ENCODE peak calls at places on chromosome 13, in seven cellular contexts. H is astrocyte of the hippocampus, R is AG08396, T is IMR-90, Z is NCI-H1417 treated with DMSO at 0.1 percent for 48 hours, I is psoas muscle, D is NCI-H1930. K is an unnamed sample.

GRCh38 chr13:32309312-32309711 is 5.9 kb downstream of the ZAR1L start:
- DNase-seq in H (no peak), R (no peak), T (peak), Z (no peak), I (no peak), D (no peak), K (no peak)

GRCh38 chr13:100336795-100337516 is 248.1 kb downstream of the PCCA start:
- DNase-seq in H (no peak), R (no peak), T (no peak), Z (no peak), I (no peak), D (no peak), K (no peak)

GRCh38 chr13:102020611-102021216 is 381.1 kb downstream of the FGF14 start:
- DNase-seq in H (peak), R (no peak), T (no peak), Z (no peak), I (no peak), D (no peak), K (no peak)

GRCh38 chr13:75384881-75385707 is 96.9 kb downstream of the TBC1D4 start:
- DNase-seq in H (no peak), R (no peak), T (no peak), Z (peak), I (no peak), D (peak), K (no peak)

GRCh38 chr13:35884211-35884610 is 247.0 kb downstream of the DCLK1 start:
- DNase-seq in H (no peak), R (no peak), T (no peak), Z (no peak), I (no peak), D (no peak), K (no peak)

GRCh38 chr13:57629821-57630235 is 1.7 kb upstream of the PCDH17 start:
- DNase-seq in H (peak), R (peak), T (peak), Z (peak), I (peak), D (peak), K (peak)

GRCh38 chr13:112240076-112240475 is 136.1 kb upstream of the SPACA7 start:
- DNase-seq in H (no peak), R (no peak), T (no peak), Z (no peak), I (no peak), D (no peak), K (no peak)

GRCh38 chr13:114311908-114312307 is 2.4 kb upstream of the CHAMP1 start:
- DNase-seq in H (no peak), R (no peak), T (no peak), Z (no peak), I (no peak), D (no peak), K (no peak)

GRCh38 chr13:91406619-91407018 is 8.2 kb downstream of the GPC5 start:
- DNase-seq in H (peak), R (peak), T (peak), Z (no peak), I (no peak), D (peak), K (no peak)

GRCh38 chr13:79365981-79366380 is 40.1 kb downstream of the RBM26 start:
- DNase-seq in H (no peak), R (no peak), T (no peak), Z (no peak), I (no peak), D (no peak), K (no peak)

GRCh38 chr13:49652691-49653305 is 24.5 kb downstream of the ARL11 start:
- DNase-seq in H (no peak), R (peak), T (peak), Z (peak), I (peak), D (peak), K (no peak)

GRCh38 chr13:44801990-44802389 is 187.3 kb downstream of the NUFIP1 start:
- DNase-seq in H (peak), R (peak), T (peak), Z (no peak), I (no peak), D (no peak), K (no peak)

GRCh38 chr13:81697826-81698225 is 1356.9 kb upstream of the SPRY2 start:
- DNase-seq in H (no peak), R (no peak), T (no peak), Z (no peak), I (no peak), D (no peak), K (no peak)

GRCh38 chr13:113058129-113058987 is 47.2 kb upstream of the F7 start:
- DNase-seq in H (no peak), R (no peak), T (no peak), Z (no peak), I (peak), D (no peak), K (no peak)

GRCh38 chr13:103694471-103694870 is 628.3 kb upstream of the SLC10A2 start:
- DNase-seq in H (no peak), R (no peak), T (no peak), Z (no peak), I (no peak), D (no peak), K (no peak)

GRCh38 chr13:41222259-41222852 is 28.0 kb upstream of the KBTBD7 start:
- DNase-seq in H (peak), R (peak), T (peak), Z (no peak), I (no peak), D (peak), K (peak)

GRCh38 chr13:79246575-79246949 is 159.5 kb downstream of the RBM26 start:
- DNase-seq in H (no peak), R (no peak), T (no peak), Z (no peak), I (no peak), D (no peak), K (no peak)

GRCh38 chr13:26571518-26571917 is 14.0 kb downstream of the WASF3 start:
- DNase-seq in H (no peak), R (no peak), T (no peak), Z (no peak), I (no peak), D (no peak), K (no peak)

K was measured in heart right ventricle.